ENCODE peak calls at places on chromosomes 13 and 19, in six cellular contexts. M, P, V, Z, Q and U are unnamed samples.

GRCh38 chr13:40432018-40432978 is 234.1 kb downstream of the FOXO1 start:
- DNase-seq in Z (no peak), Q (no peak), P (no peak), M (no peak), V (no peak), U (no peak)

GRCh38 chr19:11203194-11204075 is 6.1 kb upstream of the KANK2 start:
- DNase-seq in Q (peak), Z (peak), M (no peak), P (peak), V (peak), U (peak)

GRCh38 chr13:76116931-76117330 is 480.8 kb downstream of the LMO7 start:
- DNase-seq in V (no peak), P (no peak), M (no peak), Q (no peak), Z (no peak), U (no peak)

GRCh38 chr19:34308381-34309367 is 54.3 kb downstream of the GARRE1 start:
- DNase-seq in M (no peak), Q (no peak), P (no peak), Z (no peak), V (no peak), U (no peak)

GRCh38 chr19:34847393-34847792 is 74.4 kb upstream of the ZNF599 start:
- DNase-seq in P (no peak), M (no peak), Q (no peak), V (no peak), Z (no peak), U (no peak)

GRCh38 chr13:34411177-34411576 is 530.9 kb upstream of the NBEA start:
- DNase-seq in Q (no peak), V (no peak), Z (no peak), P (no peak), M (no peak), U (no peak)

GRCh38 chr19:31548941-31549340 is 199.7 kb upstream of the TSHZ3 start:
- DNase-seq in P (no peak), M (no peak), Z (no peak), V (no peak), Q (peak), U (no peak)

GRCh38 chr19:3383121-3383722 is 16.8 kb downstream of the NFIC start:
- DNase-seq in P (peak), M (no peak), Q (no peak), Z (no peak), V (no peak), U (no peak)

GRCh38 chr13:61084983-61085382 is 330.7 kb downstream of the PCDH20 start:
- DNase-seq in P (no peak), Q (no peak), V (no peak), Z (no peak), M (no peak), U (no peak)

GRCh38 chr19:44732235-44733014 is 16.1 kb upstream of the BCL3 start:
- DNase-seq in Z (no peak), M (no peak), P (no peak), Q (no peak), V (no peak), U (no peak)

GRCh38 chr13:42039457-42039945 is 8.9 kb upstream of the DGKH start:
- DNase-seq in M (no peak), V (no peak), Q (no peak), P (no peak), Z (peak), U (no peak)

GRCh38 chr19:49436381-49437017 is 4.8 kb downstream of the SLC17A7 start:
- DNase-seq in P (no peak), Z (peak), Q (no peak), M (no peak), V (no peak), U (no peak)

GRCh38 chr13:44393391-44393790 is 19.8 kb downstream of the SERP2 start:
- DNase-seq in Z (no peak), V (peak), P (no peak), Q (peak), M (no peak), U (no peak)

GRCh38 chr19:6012416-6013170 is 34.7 kb upstream of the RANBP3 start:
- DNase-seq in Z (no peak), V (peak), P (no peak), M (no peak), Q (no peak), U (no peak)

GRCh38 chr19:48967346-48968178 is 2.5 kb downstream of the FTL start:
- DNase-seq in P (peak), Q (peak), Z (no peak), M (no peak), V (no peak), U (peak)

GRCh38 chr13:29105779-29106178 is 285.6 kb downstream of the MTUS2 start:
- DNase-seq in P (no peak), M (no peak), V (no peak), Q (peak), Z (no peak), U (no peak)

GRCh38 chr13:39106216-39106995 is 68.2 kb downstream of the NHLRC3 start:
- DNase-seq in Z (no peak), Q (no peak), M (no peak), V (no peak), P (no peak), U (no peak)